ENCODE peak calls at places on chromosome X, in four cellular contexts. N, T, D and S are unnamed samples. For H3K36me3, the result is how much of the 10 kb centered on the place peaks cover.

GRCh38 chrX:889966-890651 is 259.5 kb downstream of the SHOX start:
- DNase-seq in N (no peak), T (no peak), D (no peak), S (no peak)

GRCh38 chrX:3939967-3940610 is 226.6 kb upstream of the PRKX start:
- DNase-seq in N (no peak), T (peak), D (peak), S (no peak)

GRCh38 chrX:65148232-65148631 is 172.0 kb upstream of the ZC4H2 start:
- DNase-seq in N (no peak), T (no peak), D (no peak), S (no peak)

GRCh38 chrX:100208076-100208475 is 202.0 kb downstream of the PCDH19 start:
- DNase-seq in N (no peak), T (no peak), D (no peak), S (no peak)

GRCh38 chrX:107738272-107738671 is 37.3 kb downstream of the TSC22D3 start:
- DNase-seq in N (no peak), T (no peak), D (peak), S (no peak)

GRCh38 chrX:107146670-107147069 is 28.0 kb upstream of the RBM41 start:
- DNase-seq in N (no peak), T (no peak), D (no peak), S (no peak)

GRCh38 chrX:128425546-128425945 is 373.3 kb upstream of the ACTRT1 start:
- DNase-seq in N (no peak), T (no peak), D (no peak), S (no peak)

GRCh38 chrX:51435101-51435500 is 61.3 kb downstream of the NUDT11 start:
- DNase-seq in N (no peak), T (no peak), D (no peak), S (no peak)

GRCh38 chrX:107542500-107542899 is 85.8 kb upstream of the PRPS1 start:
- DNase-seq in N (no peak), T (no peak), D (peak), S (no peak)

GRCh38 chrX:107743995-107744394 is 31.6 kb downstream of the TSC22D3 start:
- DNase-seq in N (no peak), T (no peak), D (no peak), S (no peak)

GRCh38 chrX:34578237-34578636 is 78.8 kb downstream of the TMEM47 start:
- DNase-seq in N (peak), T (no peak), D (no peak), S (no peak)

GRCh38 chrX:154051210-154051810 is 31.6 kb upstream of the IRAK1 start:
- DNase-seq in N (peak), T (peak), D (peak), S (peak)

GRCh38 chrX:42117318-42117717 is 194.0 kb upstream of the CASK start:
- DNase-seq in N (no peak), T (no peak), D (no peak), S (no peak)

GRCh38 chrX:16920116-16920515 is 26.3 kb upstream of the REPS2 start:
- DNase-seq in N (no peak), T (no peak), D (no peak), S (no peak)

GRCh38 chrX:16119353-16120220 is 3.8 kb upstream of the GRPR start:
- DNase-seq in N (no peak), T (no peak), D (no peak), S (no peak)

GRCh38 chrX:71912156-71912555 is 1.5 kb downstream of the NHSL2 start:
- DNase-seq in N (no peak), T (no peak), D (peak), S (no peak)

GRCh38 chrX:140697618-140698017 is 11.9 kb upstream of the LINC00632 start:
- DNase-seq in N (no peak), T (no peak), D (no peak), S (no peak)

GRCh38 chrX:13647709-13648212 is 5.2 kb upstream of the TCEANC start:
- DNase-seq in N (peak), T (no peak), D (no peak), S (peak)

GRCh38 chrX:65894138-65894537 is 145.7 kb downstream of the VSIG4 start:
- DNase-seq in N (no peak), T (no peak), D (no peak), S (no peak)

GRCh38 chrX:52265713-52266112 is 81.0 kb downstream of the MAGED4 start:
- DNase-seq in N (no peak), T (no peak), D (no peak), S (no peak)

GRCh38 chrX:110944323-110944761 is 148.7 kb upstream of the CHRDL1 start:
- DNase-seq in N (no peak), T (peak), D (peak), S (no peak)

GRCh38 chrX:8323356-8323755 is 141.3 kb upstream of the VCX3B start:
- DNase-seq in N (no peak), T (no peak), D (no peak), S (no peak)

GRCh38 chrX:39484669-39485068 is 613.1 kb downstream of the BCOR start:
- DNase-seq in N (no peak), T (no peak), D (no peak), S (no peak)

GRCh38 chrX:110985470-110985869 is 110.5 kb upstream of the PAK3 start:
- DNase-seq in N (no peak), T (no peak), D (no peak), S (no peak)

GRCh38 chrX:45840411-45840950 is 639.8 kb upstream of the DIPK2B start:
- DNase-seq in N (no peak), T (no peak), D (no peak), S (no peak)

GRCh38 chrX:102765794-102766193 is 45.3 kb downstream of the GPRASP3 start:
- DNase-seq in N (no peak), T (no peak), D (no peak), S (peak)

GRCh38 chrX:67779099-67779498 is 235.3 kb downstream of the AR start:
- DNase-seq in N (no peak), T (no peak), D (peak), S (no peak)
- H3K36me3 ChIP-seq in N (under half), T (under half), D (under half), S (under half)

DNA sequence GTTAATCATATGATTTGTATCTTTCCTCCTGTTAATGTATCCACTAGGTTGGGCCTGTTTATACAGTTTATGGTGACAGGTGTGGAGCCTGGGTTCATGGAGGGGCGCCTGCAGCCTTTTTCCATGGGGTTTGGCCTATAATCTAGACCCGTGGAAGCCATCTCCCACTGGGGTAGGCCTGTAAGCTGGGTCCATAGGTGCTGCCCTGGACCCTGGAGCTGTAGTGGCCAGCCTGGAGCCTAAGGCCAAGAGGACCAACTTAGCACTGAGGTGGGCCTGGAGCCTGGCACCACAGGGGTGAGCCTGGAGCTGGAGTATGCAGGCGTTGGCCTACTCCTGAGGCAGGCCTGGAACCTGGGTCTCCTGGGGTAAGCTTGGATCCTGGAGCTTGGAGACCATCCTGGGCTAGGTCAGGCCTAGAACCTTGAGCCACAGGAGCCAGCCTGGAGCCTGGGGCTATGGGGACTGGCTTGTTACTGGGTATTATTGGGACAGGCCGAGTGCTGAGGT is 249.4 kb upstream of the HTR2C start:
- DNase-seq in N (no peak), T (no peak), D (no peak), S (no peak)
- H3K36me3 ChIP-seq in N (under half), T (under half), D (under half), S (under half)

GRCh38 chrX:134896194-134896593 is 94.6 kb upstream of the SMIM10 start:
- DNase-seq in N (no peak), T (no peak), D (no peak), S (no peak)

GRCh38 chrX:134898450-134898849 is 92.3 kb upstream of the SMIM10 start:
- DNase-seq in N (no peak), T (no peak), D (no peak), S (no peak)

GRCh38 chrX:134895785-134896184 is 95.0 kb upstream of the SMIM10 start:
- DNase-seq in N (no peak), T (no peak), D (no peak), S (no peak)

GRCh38 chrX:134891652-134892051 is 99.1 kb upstream of the SMIM10 start:
- DNase-seq in N (no peak), T (no peak), D (no peak), S (no peak)

DNA sequence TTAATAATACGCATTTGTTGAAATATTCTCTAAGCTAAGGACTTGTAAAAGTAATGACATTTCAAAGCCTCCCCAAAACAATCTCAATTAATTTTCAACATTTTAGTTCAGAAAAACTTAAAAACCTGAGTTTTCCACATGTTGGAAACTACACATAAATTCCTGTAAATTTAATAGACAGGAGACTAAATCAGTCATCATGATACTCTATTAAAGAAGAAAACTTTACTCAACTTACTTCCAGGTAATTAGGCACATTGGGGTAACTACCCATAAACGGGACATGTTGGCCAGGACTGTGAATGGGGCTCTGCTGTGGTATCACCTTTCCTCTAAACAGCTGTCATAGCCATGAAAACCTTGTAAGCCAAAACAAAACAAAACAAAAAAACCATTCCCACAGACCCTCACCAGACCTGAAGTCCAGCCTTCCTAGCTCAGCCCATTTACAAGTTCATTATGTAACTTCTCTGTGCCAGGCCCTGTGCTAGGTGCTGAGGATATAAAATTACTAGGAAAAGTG is 96.4 kb upstream of the SMIM10 start:
- DNase-seq in N (no peak), T (no peak), D (no peak), S (no peak)
- H3K36me3 ChIP-seq in N (under half), T (under half), D (under half), S (under half)

GRCh38 chrX:133527415-133527814 is 112.1 kb upstream of the GPC4 start:
- DNase-seq in N (no peak), T (no peak), D (no peak), S (no peak)
- H3K36me3 ChIP-seq in N (under half), T (under half), D (under half), S (under half)

GRCh38 chrX:77635372-77635771 is 150.6 kb downstream of the ATRX start:
- DNase-seq in N (no peak), T (no peak), D (no peak), S (no peak)
- H3K36me3 ChIP-seq in N (under half), T (under half), D (under half), S (under half)

GRCh38 chrX:130027569-130027968 is 45.1 kb downstream of the BCORL1 start:
- DNase-seq in N (no peak), T (no peak), D (no peak), S (no peak)

GRCh38 chrX:130032552-130032951 is 50.1 kb downstream of the BCORL1 start:
- DNase-seq in N (no peak), T (no peak), D (no peak), S (no peak)

GRCh38 chrX:130034178-130034577 is 51.7 kb downstream of the BCORL1 start:
- DNase-seq in N (no peak), T (no peak), D (no peak), S (no peak)

GRCh38 chrX:130028196-130028595 is 45.8 kb downstream of the BCORL1 start:
- DNase-seq in N (peak), T (no peak), D (peak), S (no peak)

GRCh38 chrX:130030826-130031225 is 48.4 kb downstream of the BCORL1 start:
- DNase-seq in N (no peak), T (no peak), D (no peak), S (no peak)
- H3K36me3 ChIP-seq in N (under half), T (under half), D (under half), S (under half)

GRCh38 chrX:119640621-119641020 is 34.4 kb upstream of the NKRF start:
- DNase-seq in N (no peak), T (no peak), D (no peak), S (no peak)

GRCh38 chrX:119646515-119646914 is 40.3 kb upstream of the NKRF start:
- DNase-seq in N (no peak), T (no peak), D (no peak), S (no peak)

GRCh38 chrX:119647552-119648420 is 41.6 kb upstream of the NKRF start:
- DNase-seq in N (no peak), T (no peak), D (no peak), S (no peak)

GRCh38 chrX:119647089-119647488 is 40.9 kb upstream of the NKRF start:
- DNase-seq in N (no peak), T (no peak), D (no peak), S (no peak)

GRCh38 chrX:119643696-119644095 is 37.5 kb upstream of the NKRF start:
- DNase-seq in N (no peak), T (no peak), D (no peak), S (no peak)
- H3K36me3 ChIP-seq in N (under half), T (under half), D (under half), S (under half)

GRCh38 chrX:109660756-109661155 is 35.8 kb upstream of the KCNE5 start:
- DNase-seq in N (no peak), T (no peak), D (no peak), S (no peak)
- H3K36me3 ChIP-seq in N (under half), T (half or more), D (under half), S (under half)

GRCh38 chrX:2404816-2405215 is 96.0 kb downstream of the DHRSX start:
- DNase-seq in N (no peak), T (no peak), D (no peak), S (no peak)
- H3K36me3 ChIP-seq in N (under half), T (under half), D (under half), S (under half)

DNA sequence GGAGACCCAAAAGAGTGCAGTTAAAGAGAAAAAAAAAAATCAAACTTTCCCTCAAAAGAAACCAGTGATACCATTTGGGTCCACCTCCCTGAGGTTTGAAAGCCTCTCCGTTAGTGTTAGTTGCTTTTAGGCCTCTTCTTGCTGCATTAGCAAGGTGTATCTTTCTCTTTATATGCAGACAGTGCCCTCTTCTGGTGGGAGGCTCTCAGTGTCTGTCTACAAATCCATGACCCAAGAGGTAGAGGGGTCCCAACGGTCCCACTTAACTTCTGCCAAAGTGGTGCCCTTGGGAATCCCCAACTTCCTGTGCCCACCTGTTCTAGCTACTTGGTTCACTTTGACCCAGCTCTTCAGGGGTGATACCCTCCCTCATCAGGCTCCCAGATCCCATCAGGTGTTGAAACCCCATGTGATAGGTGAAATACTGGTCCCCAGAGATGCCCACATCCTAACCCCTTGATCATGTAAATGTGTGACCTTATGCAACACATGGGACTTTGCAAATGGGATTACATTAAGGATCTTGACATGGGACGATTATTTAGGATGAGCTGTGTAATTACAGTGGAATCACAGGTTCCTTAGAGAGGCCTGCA is 63.7 kb upstream of the CD99 start:
- DNase-seq in N (no peak), T (peak), D (peak), S (peak)
- H3K36me3 ChIP-seq in N (under half), T (half or more), D (under half), S (under half)